ENCODE peak calls at places on chromosomes 7 and 10, in five cellular contexts. E is pancreas, N is fibroblast of lung, U is iPS DF 6.9, O is PC-3. L is an unnamed sample. For H3K4me1, the result is how much of the 10 kb centered on the place peaks cover.

GRCh38 chr10:48389272-48389671 is 82.8 kb downstream of the MAPK8 start:
- DNase-seq in E (no peak), N (no peak), U (no peak), O (no peak), L (no peak)

GRCh38 chr10:20004087-20004523 is 187.9 kb downstream of the PLXDC2 start:
- DNase-seq in U (no peak), E (peak), N (peak), O (no peak), L (peak)

GRCh38 chr10:43225787-43226153 is 41.1 kb downstream of the RASGEF1A start:
- DNase-seq in O (peak), E (peak), N (no peak), U (no peak), L (no peak)

GRCh38 chr10:10665750-10666149 is 351.9 kb upstream of the CELF2 start:
- DNase-seq in N (no peak), U (no peak), O (no peak), E (no peak), L (no peak)

GRCh38 chr10:13416760-13417159 is 68.7 kb upstream of the SEPHS1 start:
- DNase-seq in U (no peak), O (no peak), N (no peak), E (no peak), L (no peak)

GRCh38 chr7:158885624-158886023 is 29.3 kb downstream of the DYNC2I1 start:
- DNase-seq in N (peak), U (no peak), E (no peak), O (peak), L (no peak)

GRCh38 chr7:641966-642365 is 84.5 kb upstream of the DNAAF5 start:
- DNase-seq in N (no peak), E (no peak), U (no peak), O (no peak), L (no peak)

GRCh38 chr7:25830986-25831558 is 320.9 kb upstream of the NFE2L3 start:
- DNase-seq in N (peak), E (no peak), U (no peak), O (no peak), L (no peak)

GRCh38 chr7:64621656-64622055 is 44.3 kb upstream of the ZNF107 start:
- DNase-seq in N (no peak), U (no peak), O (no peak), E (no peak), L (no peak)

GRCh38 chr10:88157981-88158465 is 294.6 kb downstream of the PTEN start:
- DNase-seq in E (no peak), N (peak), U (no peak), O (no peak), L (no peak)

GRCh38 chr7:1725766-1726630 is 55.9 kb downstream of the ELFN1 start:
- DNase-seq in N (no peak), O (no peak), E (no peak), U (no peak), L (no peak)

GRCh38 chr7:76316984-76317781 is 14.7 kb downstream of the HSPB1 start:
- DNase-seq in U (no peak), O (no peak), E (peak), N (no peak), L (no peak)

GRCh38 chr7:135501402-135501801 is 8.5 kb downstream of the CNOT4 start:
- DNase-seq in N (no peak), U (no peak), E (no peak), O (peak), L (no peak)

GRCh38 chr7:57384380-57384779 is 65.6 kb upstream of the ZNF716 start:
- DNase-seq in O (no peak), N (no peak), E (no peak), U (no peak), L (no peak)

GRCh38 chr7:145360511-145361100 is 524.8 kb upstream of the TPK1 start:
- DNase-seq in N (no peak), O (no peak), U (no peak), E (no peak), L (no peak)

GRCh38 chr10:23439452-23439919 is 611 bp downstream of the OTUD1 start:
- DNase-seq in N (no peak), E (no peak), O (no peak), U (no peak), L (no peak)

GRCh38 chr7:86942081-86942480 is 117.4 kb downstream of the ELAPOR2 start:
- DNase-seq in U (no peak), N (peak), O (peak), E (no peak), L (no peak)

GRCh38 chr7:128938524-128939074 is 872 bp downstream of the IRF5 start:
- DNase-seq in E (no peak), N (no peak), U (no peak), O (no peak), L (no peak)
- H3K4me1 ChIP-seq in E (under half), N (under half), U (under half), O (under half), L (under half)

DNA sequence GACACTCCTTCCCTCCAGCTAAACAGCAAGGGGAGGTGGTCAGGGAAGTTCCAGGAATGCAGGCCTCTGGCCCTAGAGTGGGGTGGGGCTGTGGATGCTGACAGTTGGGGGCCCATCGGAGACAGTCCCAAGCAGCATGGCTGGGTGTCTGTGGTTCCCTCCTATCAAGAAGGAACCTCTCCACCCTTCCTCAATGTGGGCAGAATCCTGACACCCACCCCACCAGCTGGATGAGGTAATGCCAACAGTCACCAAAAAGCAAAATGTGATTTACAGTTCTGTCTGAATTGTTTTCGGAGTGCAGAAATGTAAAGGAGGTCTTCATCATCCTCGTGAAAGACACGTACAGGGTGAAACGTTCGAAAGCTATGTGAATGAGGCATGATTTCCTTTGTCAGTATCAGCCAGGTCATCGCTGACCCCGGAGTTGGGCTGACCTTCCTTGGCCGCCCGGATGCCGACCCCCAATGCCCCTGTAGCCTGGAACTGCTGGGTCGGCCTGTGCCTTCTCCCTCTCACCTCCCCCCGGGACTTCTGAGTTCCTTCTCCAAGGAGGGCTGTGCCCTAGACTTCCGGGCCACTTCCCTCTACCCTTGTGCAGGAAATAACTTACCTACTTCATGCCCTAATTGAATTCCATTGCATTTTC is 24.4 kb downstream of the FOXK1 start:
- DNase-seq in N (no peak), O (no peak), E (no peak), U (no peak), L (no peak)
- H3K27ac ChIP-seq in N (no peak), O (no peak), E (no peak), U (no peak), L (no peak)

DNA sequence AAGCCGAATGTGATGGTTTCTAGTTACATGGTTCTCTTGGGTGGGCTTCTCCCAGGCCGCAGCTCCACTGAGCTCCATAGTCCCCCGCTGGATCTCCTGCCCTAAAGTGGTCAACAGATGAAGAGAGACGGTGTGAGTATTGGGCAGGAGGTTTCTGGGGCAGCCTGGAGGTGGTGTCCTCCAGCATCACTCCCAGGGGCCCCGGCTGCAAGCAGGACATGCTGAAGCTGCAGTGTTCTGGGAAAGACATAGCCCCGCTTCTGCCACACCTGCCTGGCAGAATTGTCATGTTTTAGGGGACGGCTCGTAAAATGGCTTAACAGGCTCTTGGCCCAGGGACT is 40.4 kb downstream of the CALML3 start:
- DNase-seq in N (no peak), E (no peak), U (no peak), O (no peak), L (no peak)
- H3K4me3 ChIP-seq in N (no peak), E (no peak), U (no peak), O (no peak), L (no peak)

GRCh38 chr10:124738441-124738840 is 5.7 kb downstream of the FAM53B start:
- DNase-seq in E (no peak), N (no peak), O (no peak), U (no peak), L (no peak)
- H3K4me1 ChIP-seq in E (under half), N (under half), O (under half), U (under half), L (half or more)

L was measured in thoracic aorta.